ENCODE peak calls at places on chromosomes 7 and 10, in five cellular contexts. M is PC-3, L is osteoblast, F is endothelial cell, G is neural progenitor cell. U is an unnamed sample.

GRCh38 chr7:112798199-112799159 is 8.3 kb upstream of the TMEM168 start:
- DNase-seq in M (no peak), L (no peak), F (no peak), G (peak), U (no peak)

GRCh38 chr10:12543589-12543988 is 194.2 kb downstream of the CAMK1D start:
- DNase-seq in M (no peak), L (no peak), F (no peak), G (peak), U (no peak)

GRCh38 chr7:898460-898854 is 22.1 kb downstream of the GET4 start:
- DNase-seq in M (no peak), L (no peak), F (no peak), G (no peak), U (no peak)

GRCh38 chr10:75403144-75404022 is 1.8 kb upstream of the ZNF503 start:
- DNase-seq in M (peak), L (peak), F (peak), G (peak), U (no peak)

GRCh38 chr10:15856328-15857000 is 3.8 kb downstream of the MINDY3 start:
- DNase-seq in M (peak), L (no peak), F (no peak), G (no peak), U (no peak)

GRCh38 chr10:124649209-124649608 is 95.0 kb downstream of the FAM53B start:
- DNase-seq in M (no peak), L (no peak), F (no peak), G (no peak), U (peak)

GRCh38 chr10:49395741-49396665 is at the start of gene DRGX:
- DNase-seq in M (no peak), L (no peak), F (no peak), G (peak), U (no peak)

GRCh38 chr10:125661942-125662515 is 20.9 kb downstream of the TEX36 start:
- DNase-seq in M (peak), L (peak), F (no peak), G (no peak), U (peak)

GRCh38 chr10:77348711-77349110 is 288.9 kb downstream of the KCNMA1 start:
- DNase-seq in M (no peak), L (no peak), F (no peak), G (no peak), U (no peak)

GRCh38 chr7:100413889-100414288 is 14.6 kb downstream of the ZCWPW1 start:
- DNase-seq in M (no peak), L (no peak), F (no peak), G (no peak), U (no peak)

GRCh38 chr10:70169661-70170364 is 501 bp downstream of the SAR1A start:
- DNase-seq in M (no peak), L (peak), F (no peak), G (peak), U (no peak)

GRCh38 chr10:44920252-44920651 is 9.1 kb downstream of the TMEM72 start:
- DNase-seq in M (no peak), L (no peak), F (no peak), G (no peak), U (no peak)

GRCh38 chr10:43042503-43043341 is 34.1 kb upstream of the RET start:
- DNase-seq in M (no peak), L (peak), F (peak), G (no peak), U (no peak)
- TF ChIP-seq CTCF in M (peak), L (no peak), F (no peak), G (peak), U (no peak)

GRCh38 chr10:4151466-4151865 is 366.5 kb upstream of the KLF6 start:
- DNase-seq in M (no peak), L (no peak), F (peak), G (peak), U (no peak)
- TF ChIP-seq CTCF in M (peak), L (no peak), F (no peak), G (peak), U (no peak)

GRCh38 chr10:43265799-43266721 is 805 bp downstream of the RASGEF1A start:
- DNase-seq in M (peak), L (peak), F (no peak), G (peak), U (no peak)
- TF ChIP-seq CTCF in M (peak), L (no peak), F (no peak), G (peak), U (peak)

GRCh38 chr10:79391231-79392019 is 44.2 kb downstream of the PPIF start:
- DNase-seq in M (no peak), L (peak), F (peak), G (no peak), U (no peak)

GRCh38 chr10:79390057-79390456 is 42.8 kb downstream of the PPIF start:
- DNase-seq in M (no peak), L (peak), F (no peak), G (no peak), U (no peak)

GRCh38 chr10:79392506-79393176 is 45.4 kb downstream of the PPIF start:
- DNase-seq in M (no peak), L (peak), F (no peak), G (no peak), U (no peak)

GRCh38 chr10:79392020-79392398 is 44.7 kb downstream of the PPIF start:
- DNase-seq in M (no peak), L (peak), F (no peak), G (no peak), U (no peak)

DNA sequence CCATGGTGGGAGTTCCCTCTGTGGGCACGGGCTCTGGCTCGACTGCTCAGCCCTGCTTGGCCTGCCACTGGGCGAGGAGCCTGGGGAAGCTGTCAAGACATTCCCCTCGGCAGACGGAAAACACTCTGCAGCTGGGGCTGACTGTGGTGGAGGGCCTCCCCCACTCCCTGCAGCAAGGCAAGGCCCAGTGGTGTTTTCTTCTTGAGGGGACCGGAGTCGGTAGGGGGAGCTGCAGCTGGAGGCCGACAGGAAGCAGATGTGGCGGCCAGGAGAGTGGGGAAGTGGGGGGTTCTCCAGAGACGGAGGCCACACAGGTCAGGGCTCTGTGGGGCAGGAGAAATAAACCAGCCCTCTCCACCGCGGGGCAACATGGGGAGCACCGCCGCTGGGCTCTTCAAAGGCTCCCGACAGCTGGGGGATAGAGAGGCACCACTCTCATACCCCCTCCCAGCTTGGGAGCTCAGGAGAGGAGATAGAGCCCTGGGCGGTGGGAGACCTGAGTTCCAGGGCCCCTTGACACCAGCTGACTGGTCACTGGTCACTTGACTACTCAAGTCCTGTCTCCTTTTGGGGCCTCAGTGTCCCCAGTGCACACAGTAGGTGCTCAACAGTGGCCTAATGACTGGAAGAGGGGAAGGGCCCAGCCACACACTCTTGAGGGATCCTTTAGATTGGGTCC is 43.4 kb downstream of the PPIF start:
- DNase-seq in M (no peak), L (peak), F (no peak), G (no peak), U (no peak)
- TF ChIP-seq CTCF in M (no peak), L (no peak), F (no peak), G (no peak), U (no peak)

DNA sequence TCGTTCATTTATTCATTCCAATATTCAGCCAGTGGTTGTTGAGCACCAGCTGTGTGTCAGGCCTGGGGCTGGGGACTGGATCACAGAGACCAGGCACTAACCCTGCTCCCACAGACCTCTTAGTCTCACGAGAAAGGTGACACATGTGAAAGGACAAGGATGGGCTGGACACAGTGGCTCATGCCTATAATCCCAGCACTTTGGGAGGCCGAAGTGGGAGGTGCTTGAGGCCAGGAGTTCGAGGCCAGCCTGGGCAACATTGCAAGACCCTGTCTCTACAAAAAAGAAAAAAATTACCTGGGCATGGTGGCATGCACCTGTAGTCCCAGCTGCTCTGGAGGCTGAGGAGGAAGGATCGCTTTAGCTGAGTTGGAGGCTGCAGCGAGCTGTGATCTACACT is 105.9 kb upstream of the SDK1 start:
- DNase-seq in M (no peak), L (no peak), F (no peak), G (no peak), U (no peak)
- TF ChIP-seq CTCF in M (no peak), L (no peak), F (no peak), G (no peak), U (no peak)

GRCh38 chr10:98340946-98341345 is 73.0 kb upstream of the LOXL4 start:
- DNase-seq in M (no peak), L (no peak), F (no peak), G (no peak), U (peak)
- TF ChIP-seq CTCF in M (peak), L (no peak), F (no peak), G (no peak), U (no peak)

DNA sequence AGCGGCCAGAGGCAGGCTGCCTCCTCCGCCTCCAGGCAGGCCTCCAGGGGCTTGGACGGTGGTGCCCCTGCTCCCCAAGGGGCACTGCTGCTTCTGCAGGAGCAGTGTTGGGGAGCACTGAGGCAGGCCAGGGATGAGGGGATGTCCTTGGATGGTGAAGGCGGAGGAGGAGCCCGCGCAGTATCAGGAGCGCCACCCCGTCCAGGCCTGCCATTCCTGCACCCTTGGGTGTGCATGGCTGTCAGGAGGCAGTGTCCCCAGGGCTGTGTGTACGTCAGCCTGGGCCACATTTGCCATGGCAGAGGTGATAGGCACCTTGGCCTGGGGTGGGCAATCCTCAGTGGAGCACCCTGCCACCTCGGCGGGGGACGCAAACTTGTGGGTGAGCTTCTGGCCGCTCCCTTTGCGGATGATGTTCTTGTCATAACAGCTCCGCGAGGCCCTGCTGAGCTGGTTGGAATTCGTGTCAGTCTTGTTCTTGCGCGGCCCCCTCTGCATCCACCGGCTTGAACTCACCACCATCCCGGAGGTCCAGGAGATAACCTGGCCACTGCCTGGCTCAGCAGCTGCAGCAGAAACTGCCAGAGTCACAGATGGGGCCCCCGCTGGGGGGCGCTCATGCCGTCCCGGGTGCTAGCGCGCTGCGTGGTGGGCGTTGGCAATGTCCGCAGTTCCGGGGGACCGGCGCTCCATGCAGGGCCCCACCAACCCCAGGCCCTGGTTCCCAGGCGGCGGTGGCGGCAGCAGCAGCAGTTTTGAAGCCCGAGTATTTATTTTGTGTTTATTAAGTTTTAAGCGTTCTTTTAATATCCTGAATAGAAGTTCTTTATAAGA is 182.3 kb upstream of the ADCY1 start:
- DNase-seq in M (no peak), L (no peak), F (no peak), G (no peak), U (no peak)
- TF ChIP-seq CTCF in M (no peak), L (no peak), F (no peak), G (no peak), U (no peak)

DNA sequence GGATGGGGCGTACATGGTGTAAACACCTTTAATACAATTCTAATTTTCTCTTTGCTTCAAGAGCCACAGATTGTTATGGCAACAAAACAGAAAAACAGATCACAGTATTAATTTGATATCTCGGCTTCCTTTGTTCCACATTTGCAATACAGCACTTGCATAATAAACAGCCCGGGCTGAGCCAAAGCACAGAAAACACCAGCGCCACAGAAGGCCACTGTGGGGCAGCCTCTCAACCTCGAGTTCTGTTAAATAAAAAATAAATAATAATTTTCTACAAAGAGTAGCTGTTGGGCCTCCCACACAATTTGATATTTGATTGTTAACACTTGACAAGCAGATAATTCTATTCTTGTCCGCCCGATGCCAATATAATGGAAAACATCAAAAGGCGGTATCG is 255.8 kb downstream of the USP6NL start:
- DNase-seq in M (no peak), L (no peak), F (no peak), G (no peak), U (no peak)
- TF ChIP-seq CTCF in M (no peak), L (no peak), F (no peak), G (peak), U (no peak)

DNA sequence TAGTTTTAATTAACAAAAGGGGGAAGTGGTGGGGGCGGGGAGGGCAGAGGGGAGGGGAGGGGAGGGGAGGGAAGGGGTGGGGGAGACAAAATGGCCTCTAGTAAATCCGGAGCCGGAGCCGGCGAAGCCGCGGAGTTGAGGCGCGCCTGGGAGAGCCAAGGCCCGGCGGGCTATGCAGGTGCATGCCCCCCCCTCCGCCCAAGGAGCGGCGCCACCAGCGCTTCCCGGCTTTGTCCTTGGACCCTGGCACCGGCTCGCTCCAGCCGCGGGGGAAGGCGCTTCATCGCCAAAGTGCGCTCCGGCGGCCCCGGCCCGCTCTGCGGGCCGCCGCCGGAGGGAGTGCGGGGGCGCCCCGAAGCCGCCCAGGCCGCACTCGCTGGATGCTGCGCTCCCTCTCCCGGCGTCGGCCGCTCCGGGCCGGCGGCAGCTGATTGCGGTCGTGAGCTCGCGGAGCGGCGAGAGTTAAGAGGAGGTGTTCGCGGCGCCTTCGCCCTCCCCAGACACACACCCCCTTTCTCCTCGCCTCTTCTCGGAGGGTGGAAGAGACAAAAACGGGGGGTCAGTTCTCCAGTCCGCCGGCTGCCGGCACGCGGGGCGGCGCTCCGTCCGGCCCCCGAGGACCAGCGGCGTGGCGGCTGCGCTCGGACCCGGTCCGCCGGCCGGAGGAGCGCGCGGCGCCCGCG is at the start of gene LRRC4:
- DNase-seq in M (no peak), L (peak), F (peak), G (peak), U (peak)
- TF ChIP-seq CTCF in M (no peak), L (no peak), F (no peak), G (peak), U (peak)